ENCODE peak calls at places on chromosomes 1 and 21, in ten cellular contexts. F is CD8-positive, alpha-beta memory T cell; I is cardiac muscle cell; O is A549; M is small intestine; L is prostate gland; H is CD4-positive, alpha-beta memory T cell; P is SK-N-SH; Z is IMR-90; A is aorta. Q is an unnamed sample.

GRCh38 chr1:68085752-68086151 is 35.3 kb upstream of the DIRAS3 start:
- DNase-seq in F (no peak), I (peak; percentile 6), O (no peak), M (no peak), L (no peak), H (no peak), P (no peak), Z (no peak), A (no peak), Q (no peak)

GRCh38 chr21:21007606-21008005 is 9.4 kb downstream of the NCAM2 start:
- DNase-seq in F (no peak), I (peak; percentile 37), O (no peak), M (no peak), L (no peak), H (no peak), P (no peak), Z (peak; percentile 34), A (no peak), Q (no peak)

GRCh38 chr21:38683222-38683621 is 122.5 kb upstream of the ETS2 start:
- DNase-seq in F (no peak), I (peak; percentile 60), O (no peak), M (no peak), L (no peak), H (no peak), P (no peak), Z (no peak), A (no peak), Q (no peak)

GRCh38 chr1:41739061-41739955 is 179.4 kb downstream of the HIVEP3 start:
- DNase-seq in F (peak; percentile 77), I (peak; percentile 77), O (no peak), M (no peak), L (no peak), H (peak; percentile 69), P (no peak), Z (peak; percentile 87), A (peak; percentile 94), Q (peak; percentile 49)

GRCh38 chr1:202283379-202283844 is 58.3 kb downstream of the UBE2T start:
- DNase-seq in F (no peak), I (peak; percentile 77), O (peak; percentile 28), M (peak; percentile 9), L (peak; percentile 41), H (peak; percentile 14), P (peak; percentile 49), Z (peak; percentile 75), A (no peak), Q (no peak)

GRCh38 chr1:8378202-8378601 is 60.3 kb downstream of the SLC45A1 start:
- DNase-seq in F (no peak), I (peak; percentile 69), O (no peak), M (no peak), L (no peak), H (no peak), P (no peak), Z (peak; percentile 64), A (no peak), Q (no peak)

GRCh38 chr1:33612877-33613487 is 140.5 kb downstream of the ZSCAN20 start:
- DNase-seq in F (no peak), I (peak; percentile 80), O (peak; percentile 60), M (peak; percentile 67), L (peak; percentile 36), H (peak; percentile 5), P (peak; percentile 78), Z (peak; percentile 64), A (peak; percentile 73), Q (peak; percentile 45)

GRCh38 chr1:68291763-68292384 is 59.6 kb upstream of the WLS start:
- DNase-seq in F (no peak), I (peak; percentile 60), O (no peak), M (no peak), L (no peak), H (no peak), P (no peak), Z (peak; percentile 42), A (no peak), Q (no peak)

GRCh38 chr1:87428351-87428750 is 99.7 kb downstream of the LMO4 start:
- DNase-seq in F (no peak), I (no peak), O (no peak), M (no peak), L (no peak), H (no peak), P (no peak), Z (no peak), A (no peak), Q (no peak)

GRCh38 chr21:16579538-16579937 is 849.8 kb downstream of the USP25 start:
- DNase-seq in F (no peak), I (peak; percentile 68), O (no peak), M (no peak), L (no peak), H (no peak), P (no peak), Z (peak; percentile 53), A (no peak), Q (no peak)

GRCh38 chr1:212920895-212921294 is 29.4 kb upstream of the VASH2 start:
- DNase-seq in F (no peak), I (no peak), O (no peak), M (no peak), L (no peak), H (no peak), P (no peak), Z (no peak), A (no peak), Q (no peak)

GRCh38 chr1:228650141-228650540 is 85.1 kb upstream of the RHOU start:
- DNase-seq in F (peak; percentile 43), I (no peak), O (no peak), M (no peak), L (no peak), H (no peak), P (no peak), Z (no peak), A (no peak), Q (no peak)

GRCh38 chr1:8671313-8671917 is 146.0 kb downstream of the RERE start:
- DNase-seq in F (no peak), I (peak; percentile 91), O (peak; percentile 64), M (peak; percentile 65), L (peak; percentile 37), H (peak; percentile 22), P (peak; percentile 60), Z (peak; percentile 84), A (no peak), Q (no peak)

GRCh38 chr1:201169971-201170532 is 15.8 kb upstream of the TMEM9 start:
- DNase-seq in F (no peak), I (no peak), O (no peak), M (peak; percentile 42), L (no peak), H (no peak), P (no peak), Z (no peak), A (no peak), Q (no peak)
- H3K4me3 ChIP-seq in F (no peak overlapping the region), I (no peak overlapping the region), O (peak overlapping the region; percentile 53), M (no peak overlapping the region), L (peak overlapping the region; percentile 52), H (no peak overlapping the region), P (peak overlapping the region; percentile 70), Z (peak overlapping the region; percentile 5), A (no peak overlapping the region), Q (peak overlapping the region; percentile 65)

DNA sequence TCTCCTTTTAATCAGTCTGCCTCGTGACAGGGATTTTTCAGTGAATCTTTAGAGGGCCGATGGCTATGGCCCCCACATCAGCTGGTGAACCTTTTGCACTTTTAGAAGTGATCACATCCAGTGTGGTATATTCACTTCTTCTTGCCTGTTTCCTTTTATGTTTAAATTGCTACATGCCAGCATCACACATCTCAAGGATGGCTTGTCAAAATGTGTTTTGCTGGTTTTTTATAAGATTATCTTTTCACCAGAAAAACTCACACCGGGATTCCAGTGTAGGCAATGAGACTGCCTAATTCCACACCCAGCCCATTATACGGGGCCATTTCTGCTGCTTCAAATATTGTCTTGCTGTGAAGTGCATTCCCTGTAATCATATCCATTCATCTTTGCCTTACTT is 1151.7 kb upstream of the ADGRL4 start:
- DNase-seq in F (no peak), I (no peak), O (no peak), M (no peak), L (no peak), H (no peak), P (no peak), Z (no peak), A (no peak), Q (no peak)
- H3K9me3 ChIP-seq in F (no peaks in the 10 kb centered on the region), I (no peaks in the 10 kb centered on the region), O (no peaks in the 10 kb centered on the region), M (no peaks in the 10 kb centered on the region), L (no peaks in the 10 kb centered on the region), H (no peaks in the 10 kb centered on the region), P (no peaks in the 10 kb centered on the region), Z (no peaks in the 10 kb centered on the region), A (no peaks in the 10 kb centered on the region), Q (no peaks in the 10 kb centered on the region)

GRCh38 chr1:6053206-6053546 is 7.5 kb downstream of the KCNAB2 start:
- DNase-seq in F (no peak), I (no peak), O (no peak), M (no peak), L (no peak), H (no peak), P (no peak), Z (no peak), A (peak; percentile 49), Q (no peak)

GRCh38 chr1:6054596-6054995 is 8.9 kb downstream of the KCNAB2 start:
- DNase-seq in F (no peak), I (no peak), O (no peak), M (no peak), L (no peak), H (no peak), P (no peak), Z (no peak), A (no peak), Q (no peak)

GRCh38 chr1:6049419-6049818 is 3.7 kb downstream of the KCNAB2 start:
- DNase-seq in F (no peak), I (no peak), O (no peak), M (no peak), L (no peak), H (no peak), P (no peak), Z (no peak), A (no peak), Q (no peak)

GRCh38 chr1:6051423-6051822 is 5.7 kb downstream of the KCNAB2 start:
- DNase-seq in F (no peak), I (no peak), O (no peak), M (no peak), L (no peak), H (no peak), P (no peak), Z (no peak), A (peak; percentile 23), Q (no peak)

DNA sequence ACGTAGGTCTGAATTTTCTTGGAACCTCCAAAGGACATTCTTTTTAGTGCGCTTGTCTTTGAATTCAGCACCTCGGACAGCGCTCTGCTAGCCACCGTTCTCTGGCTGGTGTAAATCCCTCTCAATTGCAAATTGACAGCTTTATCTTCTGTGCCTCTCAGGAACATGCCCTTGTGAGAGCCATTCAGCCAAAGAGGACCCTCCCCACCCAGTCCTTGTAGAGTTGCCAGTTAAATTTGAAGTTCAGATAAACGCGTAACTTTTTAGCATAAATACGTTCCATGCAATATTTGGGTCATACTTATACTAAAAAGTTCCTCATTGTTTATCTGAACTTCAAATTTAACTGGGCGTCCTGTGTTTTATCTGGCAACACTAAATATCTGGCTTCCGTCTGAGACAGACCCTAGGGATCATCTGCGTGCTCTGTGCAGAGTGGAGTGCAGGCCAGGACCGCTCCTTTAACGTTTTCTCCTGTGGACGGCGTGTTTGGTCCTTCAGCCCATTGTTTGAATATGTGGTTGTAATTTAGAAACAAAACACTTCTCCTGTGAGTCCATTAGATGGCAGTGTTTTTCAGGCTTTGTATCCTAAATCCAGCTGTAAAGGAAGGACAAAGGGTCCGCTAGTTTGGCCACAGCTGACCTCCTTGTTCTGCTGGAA is 7.0 kb downstream of the KCNAB2 start:
- DNase-seq in F (peak; percentile 60), I (peak; percentile 76), O (peak; percentile 81), M (peak; percentile 48), L (peak; percentile 70), H (peak; percentile 39), P (peak; percentile 86), Z (peak; percentile 68), A (peak; percentile 69), Q (peak; percentile 61)
- H3K4me3 ChIP-seq in F (no peak overlapping the region), I (no peak overlapping the region), O (no peak overlapping the region), M (no peak overlapping the region), L (no peak overlapping the region), H (no peak overlapping the region), P (no peak overlapping the region), Z (no peak overlapping the region), A (no peak overlapping the region), Q (no peak overlapping the region)

GRCh38 chr21:45589686-45590245 is 47.5 kb upstream of the SLC19A1 start:
- DNase-seq in F (peak; percentile 33), I (no peak), O (no peak), M (no peak), L (no peak), H (no peak), P (no peak), Z (no peak), A (no peak), Q (no peak)
- H3K9me3 ChIP-seq in F (peaks cover 9% of the 10 kb centered on the region), I (peaks cover 2% of the 10 kb centered on the region), O (peaks cover 18% of the 10 kb centered on the region), M (no peaks in the 10 kb centered on the region), L (no peaks in the 10 kb centered on the region), H (peaks cover 7% of the 10 kb centered on the region), P (peaks cover 7% of the 10 kb centered on the region), Z (peaks cover 34% of the 10 kb centered on the region), A (peaks cover 11% of the 10 kb centered on the region), Q (peaks cover 7% of the 10 kb centered on the region)